ENCODE peak calls at places on chromosomes 11 and 22, in seven cellular contexts. One of them, this sample, is unnamed.

GRCh38 chr11:18721576-18722292 is 4.3 kb downstream of the IGSF22 start:
- DNase-seq in mesenchymal stem cell: peak; percentile 63
- DNase-seq in H1: peak; percentile 85
- DNase-seq in CD4-positive, CD25-positive, alpha-beta regulatory T cell: peak; percentile 55
- DNase-seq in HCT116: peak; percentile 45
- DNase-seq in heart right ventricle: peak; percentile 40
- DNase-seq in ovary: peak; percentile 65
- DNase-seq in this sample: no peak

GRCh38 chr11:75066061-75066460 is 30.6 kb downstream of the OR2AT4 start:
- DNase-seq in mesenchymal stem cell: no peak
- DNase-seq in H1: no peak
- DNase-seq in CD4-positive, CD25-positive, alpha-beta regulatory T cell: no peak
- DNase-seq in ovary: no peak
- DNase-seq in HCT116: no peak
- DNase-seq in heart right ventricle: no peak
- DNase-seq in this sample: no peak

GRCh38 chr22:48306785-48307570 is 1520.7 kb downstream of the BRD1 start:
- DNase-seq in ovary: no peak
- DNase-seq in heart right ventricle: no peak
- DNase-seq in mesenchymal stem cell: no peak
- DNase-seq in CD4-positive, CD25-positive, alpha-beta regulatory T cell: no peak
- DNase-seq in H1: no peak
- DNase-seq in HCT116: no peak
- DNase-seq in this sample: no peak

GRCh38 chr22:39677967-39678366 is 107.4 kb downstream of the CACNA1I start:
- DNase-seq in heart right ventricle: no peak
- DNase-seq in HCT116: no peak
- DNase-seq in H1: no peak
- DNase-seq in CD4-positive, CD25-positive, alpha-beta regulatory T cell: no peak
- DNase-seq in mesenchymal stem cell: no peak
- DNase-seq in ovary: no peak
- DNase-seq in this sample: no peak

GRCh38 chr22:24803064-24803542 is 2.9 kb upstream of the SGSM1 start:
- DNase-seq in HCT116: peak; percentile 70
- DNase-seq in heart right ventricle: peak; percentile 63
- DNase-seq in mesenchymal stem cell: peak; percentile 36
- DNase-seq in ovary: peak; percentile 62
- DNase-seq in CD4-positive, CD25-positive, alpha-beta regulatory T cell: peak; percentile 29
- DNase-seq in H1: peak; percentile 97
- DNase-seq in this sample: peak; percentile 5

GRCh38 chr11:119506436-119506835 is 83.5 kb upstream of the THY1 start:
- DNase-seq in mesenchymal stem cell: no peak
- DNase-seq in HCT116: no peak
- DNase-seq in H1: no peak
- DNase-seq in heart right ventricle: no peak
- DNase-seq in ovary: peak; percentile 22
- DNase-seq in CD4-positive, CD25-positive, alpha-beta regulatory T cell: no peak
- DNase-seq in this sample: no peak

GRCh38 chr11:76030973-76031590 is 175.2 kb downstream of the WNT11 start:
- DNase-seq in HCT116: no peak
- DNase-seq in mesenchymal stem cell: no peak
- DNase-seq in heart right ventricle: no peak
- DNase-seq in CD4-positive, CD25-positive, alpha-beta regulatory T cell: no peak
- DNase-seq in H1: no peak
- DNase-seq in ovary: no peak
- DNase-seq in this sample: no peak

GRCh38 chr11:44333271-44334218 is 23.6 kb upstream of the ALX4 start:
- DNase-seq in CD4-positive, CD25-positive, alpha-beta regulatory T cell: no peak
- DNase-seq in H1: no peak
- DNase-seq in HCT116: peak; percentile 8
- DNase-seq in ovary: no peak
- DNase-seq in mesenchymal stem cell: no peak
- DNase-seq in heart right ventricle: no peak
- DNase-seq in this sample: no peak

GRCh38 chr11:61273151-61274078 is 21.7 kb downstream of the VWCE start:
- DNase-seq in CD4-positive, CD25-positive, alpha-beta regulatory T cell: no peak
- DNase-seq in heart right ventricle: no peak
- DNase-seq in mesenchymal stem cell: no peak
- DNase-seq in ovary: no peak
- DNase-seq in H1: no peak
- DNase-seq in HCT116: no peak
- DNase-seq in this sample: no peak

GRCh38 chr11:119741369-119742262 is 12.6 kb upstream of the NECTIN1 start:
- DNase-seq in H1: peak; percentile 95
- DNase-seq in mesenchymal stem cell: peak; percentile 41
- DNase-seq in HCT116: no peak
- DNase-seq in ovary: no peak
- DNase-seq in heart right ventricle: peak; percentile 45
- DNase-seq in CD4-positive, CD25-positive, alpha-beta regulatory T cell: peak; percentile 44
- DNase-seq in this sample: no peak

GRCh38 chr22:43411981-43412807 is at the start of gene MPPED1:
- DNase-seq in ovary: no peak
- DNase-seq in H1: no peak
- DNase-seq in HCT116: no peak
- DNase-seq in CD4-positive, CD25-positive, alpha-beta regulatory T cell: no peak
- DNase-seq in mesenchymal stem cell: no peak
- DNase-seq in heart right ventricle: no peak
- DNase-seq in this sample: no peak

GRCh38 chr22:17672417-17672991 is 33.9 kb downstream of the BCL2L13 start:
- DNase-seq in H1: no peak
- DNase-seq in CD4-positive, CD25-positive, alpha-beta regulatory T cell: no peak
- DNase-seq in heart right ventricle: no peak
- DNase-seq in ovary: no peak
- DNase-seq in HCT116: no peak
- DNase-seq in mesenchymal stem cell: peak; percentile 33
- DNase-seq in this sample: peak; percentile 11

GRCh38 chr22:48784701-48785503 is 1042.8 kb downstream of the BRD1 start:
- DNase-seq in ovary: no peak
- DNase-seq in HCT116: no peak
- DNase-seq in heart right ventricle: no peak
- DNase-seq in mesenchymal stem cell: no peak
- DNase-seq in CD4-positive, CD25-positive, alpha-beta regulatory T cell: no peak
- DNase-seq in H1: no peak
- DNase-seq in this sample: no peak

GRCh38 chr22:46067159-46068111 is 82.9 kb upstream of the PPARA start:
- DNase-seq in HCT116: no peak
- DNase-seq in ovary: no peak
- DNase-seq in mesenchymal stem cell: no peak
- DNase-seq in heart right ventricle: no peak
- DNase-seq in CD4-positive, CD25-positive, alpha-beta regulatory T cell: no peak
- DNase-seq in H1: no peak
- DNase-seq in this sample: no peak

GRCh38 chr22:46068176-46068907 is 82.0 kb upstream of the PPARA start:
- DNase-seq in ovary: no peak
- DNase-seq in heart right ventricle: no peak
- DNase-seq in HCT116: no peak
- DNase-seq in H1: no peak
- DNase-seq in CD4-positive, CD25-positive, alpha-beta regulatory T cell: no peak
- DNase-seq in mesenchymal stem cell: no peak
- DNase-seq in this sample: no peak

GRCh38 chr22:46065733-46066454 is 84.4 kb upstream of the PPARA start:
- DNase-seq in heart right ventricle: no peak
- DNase-seq in CD4-positive, CD25-positive, alpha-beta regulatory T cell: no peak
- DNase-seq in H1: no peak
- DNase-seq in ovary: no peak
- DNase-seq in mesenchymal stem cell: no peak
- DNase-seq in HCT116: no peak
- DNase-seq in this sample: no peak

GRCh38 chr22:46064966-46065666 is 85.2 kb upstream of the PPARA start:
- DNase-seq in CD4-positive, CD25-positive, alpha-beta regulatory T cell: no peak
- DNase-seq in ovary: peak; percentile 47
- DNase-seq in HCT116: no peak
- DNase-seq in H1: no peak
- DNase-seq in heart right ventricle: no peak
- DNase-seq in mesenchymal stem cell: no peak
- DNase-seq in this sample: no peak

DNA sequence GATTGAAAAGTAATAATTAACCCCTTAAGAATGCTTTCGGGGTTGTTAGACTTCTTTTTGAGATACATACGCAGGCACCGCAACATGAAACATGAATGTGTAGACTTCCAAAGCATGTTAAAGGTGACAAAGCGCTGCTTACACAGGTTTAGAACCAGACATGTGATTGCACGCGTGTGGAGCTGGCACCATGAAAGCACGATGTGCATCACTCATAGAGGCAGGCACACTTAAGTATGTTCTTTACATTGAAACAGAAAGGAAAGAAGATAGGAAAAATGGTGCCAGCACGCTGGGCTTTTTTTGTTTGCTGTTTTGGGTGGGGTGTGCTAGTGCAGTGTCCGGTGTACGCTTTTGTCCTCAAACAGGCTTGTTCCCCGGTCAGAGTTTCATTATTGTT is 83.6 kb upstream of the PPARA start:
- DNase-seq in HCT116: no peak
- DNase-seq in H1: no peak
- DNase-seq in mesenchymal stem cell: no peak
- DNase-seq in ovary: peak; percentile 51
- DNase-seq in heart right ventricle: no peak
- DNase-seq in CD4-positive, CD25-positive, alpha-beta regulatory T cell: no peak
- DNase-seq in this sample: no peak
- H3K4me3 ChIP-seq in HCT116: peak overlapping the region; percentile 37
- H3K4me3 ChIP-seq in H1: no peak overlapping the region
- H3K4me3 ChIP-seq in mesenchymal stem cell: no peak overlapping the region
- H3K4me3 ChIP-seq in ovary: peak overlapping the region; percentile 29
- H3K4me3 ChIP-seq in heart right ventricle: no peak overlapping the region
- H3K4me3 ChIP-seq in CD4-positive, CD25-positive, alpha-beta regulatory T cell: no peak overlapping the region
- H3K4me3 ChIP-seq in this sample: peak overlapping the region; percentile 30

DNA sequence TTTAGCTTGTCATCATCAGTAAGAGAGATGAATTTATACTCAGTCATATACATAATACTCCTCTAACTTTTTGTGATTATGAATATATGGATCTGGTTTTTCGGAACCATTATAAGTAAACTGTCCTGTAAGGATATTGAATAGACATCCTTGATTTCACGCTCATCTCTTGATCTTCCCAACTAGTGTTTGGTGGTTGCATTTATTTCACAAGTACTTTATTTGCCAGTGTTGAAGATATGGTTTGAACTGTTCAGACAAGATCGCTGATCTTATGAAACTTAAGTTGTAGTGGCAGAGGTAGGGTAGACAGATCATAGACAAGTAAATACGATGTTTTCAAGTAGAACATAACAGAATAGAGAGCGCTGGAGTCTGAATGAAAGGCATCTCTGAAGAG is 3.0 kb downstream of the FBXO7 start:
- DNase-seq in H1: no peak
- DNase-seq in CD4-positive, CD25-positive, alpha-beta regulatory T cell: no peak
- DNase-seq in HCT116: no peak
- DNase-seq in ovary: no peak
- DNase-seq in heart right ventricle: no peak
- DNase-seq in mesenchymal stem cell: no peak
- DNase-seq in this sample: no peak
- H3K4me3 ChIP-seq in H1: no peak overlapping the region
- H3K4me3 ChIP-seq in CD4-positive, CD25-positive, alpha-beta regulatory T cell: peak overlapping the region; percentile 94
- H3K4me3 ChIP-seq in HCT116: no peak overlapping the region
- H3K4me3 ChIP-seq in ovary: no peak overlapping the region
- H3K4me3 ChIP-seq in heart right ventricle: no peak overlapping the region
- H3K4me3 ChIP-seq in mesenchymal stem cell: no peak overlapping the region
- H3K4me3 ChIP-seq in this sample: no peak overlapping the region

DNA sequence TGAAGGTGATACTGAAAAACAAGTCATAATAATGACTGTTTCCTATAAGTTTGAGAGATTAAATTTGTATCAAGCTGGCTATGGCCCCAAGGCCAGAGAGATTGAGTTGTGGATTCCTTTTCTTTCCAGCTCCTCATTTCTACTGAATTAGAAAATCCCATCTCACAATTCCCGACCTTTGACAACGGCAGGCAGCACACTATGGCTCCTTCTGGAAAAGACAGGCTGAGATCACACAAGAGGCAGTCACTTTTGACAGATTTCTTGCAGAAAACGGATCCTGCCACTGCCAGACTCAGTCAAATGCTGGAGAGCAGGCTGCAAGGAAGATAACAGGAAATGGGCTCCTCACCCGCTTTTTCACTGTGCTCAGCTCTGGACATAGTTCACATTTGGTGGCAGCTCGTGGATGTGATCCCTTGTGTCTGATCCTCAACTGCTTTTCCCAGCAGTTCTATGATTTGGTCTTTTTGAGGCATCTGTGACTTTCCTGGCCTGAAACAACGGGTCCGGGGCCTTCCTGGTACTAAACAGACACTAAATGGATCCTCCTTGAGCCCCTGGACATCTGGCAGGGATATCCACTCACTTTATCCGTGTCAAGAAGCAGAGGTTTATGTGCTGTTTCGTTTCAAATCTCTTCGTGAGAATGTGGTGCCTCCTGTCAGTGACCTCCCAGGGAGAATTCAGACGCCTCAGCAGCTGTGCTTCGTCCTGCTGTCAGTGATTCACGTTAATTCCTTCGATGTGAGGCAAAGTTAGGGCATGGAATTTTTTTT is 26.1 kb upstream of the RTL6 start:
- DNase-seq in mesenchymal stem cell: peak; percentile 99
- DNase-seq in HCT116: no peak
- DNase-seq in H1: peak; percentile 27
- DNase-seq in heart right ventricle: no peak
- DNase-seq in CD4-positive, CD25-positive, alpha-beta regulatory T cell: no peak
- DNase-seq in ovary: peak; percentile 84
- DNase-seq in this sample: peak; percentile 20
- H3K4me3 ChIP-seq in mesenchymal stem cell: no peak overlapping the region
- H3K4me3 ChIP-seq in HCT116: no peak overlapping the region
- H3K4me3 ChIP-seq in H1: no peak overlapping the region
- H3K4me3 ChIP-seq in heart right ventricle: no peak overlapping the region
- H3K4me3 ChIP-seq in CD4-positive, CD25-positive, alpha-beta regulatory T cell: no peak overlapping the region
- H3K4me3 ChIP-seq in ovary: no peak overlapping the region
- H3K4me3 ChIP-seq in this sample: no peak overlapping the region

GRCh38 chr11:10457901-10458300 is 2.8 kb downstream of the AMPD3 start:
- DNase-seq in HCT116: no peak
- DNase-seq in CD4-positive, CD25-positive, alpha-beta regulatory T cell: no peak
- DNase-seq in mesenchymal stem cell: no peak
- DNase-seq in heart right ventricle: no peak
- DNase-seq in ovary: no peak
- DNase-seq in H1: peak; percentile 24
- DNase-seq in this sample: no peak

GRCh38 chr11:10454506-10454901 is 560 bp upstream of the AMPD3 start:
- DNase-seq in H1: no peak
- DNase-seq in ovary: no peak
- DNase-seq in CD4-positive, CD25-positive, alpha-beta regulatory T cell: no peak
- DNase-seq in heart right ventricle: no peak
- DNase-seq in HCT116: no peak
- DNase-seq in mesenchymal stem cell: no peak
- DNase-seq in this sample: no peak

GRCh38 chr11:10455637-10456487 is 798 bp downstream of the AMPD3 start:
- DNase-seq in mesenchymal stem cell: peak; percentile 91
- DNase-seq in ovary: peak; percentile 42
- DNase-seq in H1: peak; percentile 52
- DNase-seq in CD4-positive, CD25-positive, alpha-beta regulatory T cell: peak; percentile 71
- DNase-seq in heart right ventricle: peak; percentile 27
- DNase-seq in HCT116: peak; percentile 26
- DNase-seq in this sample: no peak

GRCh38 chr11:10454902-10455631 is at the start of gene AMPD3:
- DNase-seq in ovary: peak; percentile 57
- DNase-seq in H1: peak; percentile 45
- DNase-seq in CD4-positive, CD25-positive, alpha-beta regulatory T cell: no peak
- DNase-seq in heart right ventricle: no peak
- DNase-seq in mesenchymal stem cell: peak; percentile 99
- DNase-seq in HCT116: peak; percentile 85
- DNase-seq in this sample: peak; percentile 52

DNA sequence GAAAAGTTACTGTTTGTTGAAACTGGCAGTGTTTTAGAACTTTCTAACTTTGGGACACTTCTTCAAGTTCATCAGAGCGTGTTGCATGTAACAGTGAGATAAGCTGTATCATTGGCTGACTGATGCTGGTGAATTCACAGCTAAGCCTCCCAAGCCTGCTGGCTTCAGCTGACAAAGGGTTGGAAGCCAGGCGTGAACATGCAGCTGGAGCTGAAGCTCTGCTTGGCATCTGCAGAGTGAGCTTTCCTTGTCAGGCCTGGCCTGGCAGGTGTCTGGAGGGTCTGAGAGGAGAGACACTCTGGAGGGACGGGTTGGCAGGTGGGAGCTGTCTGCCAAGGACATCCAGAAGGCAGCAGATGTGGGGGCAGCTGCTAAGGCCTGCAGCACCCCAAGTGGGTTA is 1.5 kb downstream of the AMPD3 start:
- DNase-seq in H1: no peak
- DNase-seq in mesenchymal stem cell: no peak
- DNase-seq in ovary: no peak
- DNase-seq in heart right ventricle: no peak
- DNase-seq in HCT116: no peak
- DNase-seq in CD4-positive, CD25-positive, alpha-beta regulatory T cell: no peak
- DNase-seq in this sample: no peak
- H3K4me3 ChIP-seq in H1: no peak overlapping the region
- H3K4me3 ChIP-seq in mesenchymal stem cell: no peak overlapping the region
- H3K4me3 ChIP-seq in ovary: no peak overlapping the region
- H3K4me3 ChIP-seq in heart right ventricle: no peak overlapping the region
- H3K4me3 ChIP-seq in HCT116: peak overlapping the region; percentile 62
- H3K4me3 ChIP-seq in CD4-positive, CD25-positive, alpha-beta regulatory T cell: peak overlapping the region; percentile 77
- H3K4me3 ChIP-seq in this sample: peak overlapping the region; percentile 13

This sample was measured in astrocyte of the cerebellum.